ENCODE peak calls at places on chromosomes 7 and 10, in seven cellular contexts. V is hippocampal formation, P is astrocyte of the spinal cord, M is AG09309, R is kidney glomerular epithelial cell, C is AG09319, J is astrocyte of the hippocampus. K is an unnamed sample.

GRCh38 chr10:131758062-131758941 is 142.5 kb upstream of the PPP2R2D start:
- DNase-seq in P (no peak), M (no peak), R (no peak), V (no peak), C (no peak), J (no peak), K (no peak)

GRCh38 chr7:70565723-70566122 is 566.2 kb upstream of the GALNT17 start:
- DNase-seq in J (no peak), P (no peak), M (no peak), V (no peak), R (no peak), C (no peak), K (no peak)

GRCh38 chr10:50600286-50600685 is 23.5 kb downstream of the SGMS1 start:
- DNase-seq in J (no peak), M (no peak), V (no peak), R (no peak), P (no peak), C (no peak), K (no peak)

GRCh38 chr10:103416436-103417147 is 20.2 kb downstream of the PDCD11 start:
- DNase-seq in M (peak; percentile 38), J (peak; percentile 71), V (peak; percentile 4), C (peak; percentile 39), R (no peak), P (peak; percentile 50), K (peak; percentile 59)

GRCh38 chr10:31923389-31923788 is 5.2 kb downstream of the ARHGAP12 start:
- DNase-seq in M (no peak), R (no peak), J (no peak), C (no peak), P (no peak), V (no peak), K (no peak)

GRCh38 chr7:72098812-72099211 is 313.3 kb downstream of the CALN1 start:
- DNase-seq in J (peak; percentile 8), M (peak; percentile 58), R (no peak), C (peak; percentile 32), V (no peak), P (no peak), K (no peak)

GRCh38 chr10:129048513-129048912 is 418.5 kb upstream of the MGMT start:
- DNase-seq in P (no peak), J (no peak), C (no peak), R (peak; percentile 70), V (no peak), M (no peak), K (no peak)

GRCh38 chr7:119377-120163 is 72.8 kb upstream of the FAM20C start:
- DNase-seq in P (peak; percentile 27), V (no peak), C (no peak), J (no peak), M (no peak), R (no peak), K (no peak)

GRCh38 chr7:131105294-131105802 is 222.3 kb upstream of the MKLN1 start:
- DNase-seq in R (no peak), M (no peak), C (no peak), V (no peak), P (peak; percentile 12), J (no peak), K (peak; percentile 3)

GRCh38 chr7:155807013-155807804 is 5.1 kb downstream of the SHH start:
- DNase-seq in V (no peak), P (no peak), C (no peak), R (no peak), M (no peak), J (no peak), K (no peak)

GRCh38 chr10:102167861-102168260 is 15.7 kb downstream of the NOLC1 start:
- DNase-seq in R (no peak), M (peak; percentile 47), C (peak; percentile 64), P (no peak), V (no peak), J (no peak), K (no peak)

GRCh38 chr7:70446448-70447143 is 685.3 kb upstream of the GALNT17 start:
- DNase-seq in C (no peak), R (no peak), P (no peak), V (no peak), M (no peak), J (no peak), K (no peak)

GRCh38 chr7:100010901-100011300 is 4.5 kb upstream of the ZKSCAN1 start:
- DNase-seq in M (no peak), V (no peak), R (no peak), J (no peak), P (no peak), C (no peak), K (no peak)

GRCh38 chr10:5576780-5577472 is 52.2 kb downstream of the CALML3 start:
- DNase-seq in J (no peak), M (no peak), V (no peak), R (no peak), C (no peak), P (no peak), K (no peak)

GRCh38 chr7:1219516-1219915 is 13.2 kb upstream of the UNCX start:
- DNase-seq in C (no peak), M (no peak), V (no peak), R (no peak), P (no peak), J (no peak), K (no peak)

GRCh38 chr7:22109761-22110160 is 164.1 kb upstream of the CDCA7L start:
- DNase-seq in P (no peak), M (no peak), R (no peak), J (peak; percentile 42), V (peak; percentile 55), C (no peak), K (no peak)

GRCh38 chr10:119370046-119370770 is 162.8 kb downstream of the GRK5 start:
- DNase-seq in V (no peak), R (no peak), P (peak; percentile 70), J (peak; percentile 48), C (peak; percentile 84), M (peak; percentile 41), K (no peak)

GRCh38 chr10:15123749-15124184 is 26.6 kb downstream of the RPP38 start:
- DNase-seq in P (peak; percentile 54), V (no peak), C (no peak), M (peak; percentile 88), J (peak; percentile 63), R (no peak), K (peak; percentile 77)

GRCh38 chr10:30445716-30446115 is 11.7 kb downstream of the MAP3K8 start:
- DNase-seq in C (no peak), R (no peak), P (peak; percentile 69), V (no peak), M (peak; percentile 87), J (peak; percentile 29), K (peak; percentile 55)

GRCh38 chr7:42560866-42561265 is 323.9 kb upstream of the GLI3 start:
- DNase-seq in M (no peak), J (no peak), R (no peak), V (no peak), P (no peak), C (no peak), K (no peak)

GRCh38 chr7:86130268-86130667 is 513.4 kb upstream of the GRM3 start:
- DNase-seq in J (no peak), V (no peak), C (no peak), P (no peak), R (no peak), M (no peak), K (no peak)

GRCh38 chr7:41886257-41886905 is 183.5 kb upstream of the INHBA start:
- DNase-seq in C (peak; percentile 44), J (peak; percentile 83), V (no peak), R (no peak), M (peak; percentile 91), P (peak; percentile 97), K (peak; percentile 84)

GRCh38 chr7:5143935-5144903 is 45.8 kb upstream of the WIPI2 start:
- DNase-seq in R (no peak), P (no peak), J (no peak), M (no peak), C (no peak), V (peak; percentile 4), K (no peak)

GRCh38 chr7:150968698-150969482 is 9.2 kb downstream of the KCNH2 start:
- DNase-seq in R (no peak), P (no peak), J (no peak), M (no peak), C (no peak), V (no peak), K (no peak)

GRCh38 chr10:86204421-86205045 is 162.1 kb downstream of the GRID1 start:
- DNase-seq in M (no peak), P (no peak), J (no peak), C (no peak), V (no peak), R (no peak), K (no peak)

GRCh38 chr10:84540617-84541288 is 212.4 kb downstream of the CCSER2 start:
- DNase-seq in C (peak; percentile 15), J (peak; percentile 88), R (peak; percentile 40), P (peak; percentile 73), M (no peak), V (peak; percentile 20), K (peak; percentile 39)

GRCh38 chr10:124742418-124743187 is 1.6 kb downstream of the FAM53B start:
- DNase-seq in V (peak; percentile 47), J (peak; percentile 65), R (no peak), M (no peak), P (no peak), C (no peak), K (no peak)

GRCh38 chr10:125494631-125495239 is 188.2 kb downstream of the TEX36 start:
- DNase-seq in C (no peak), M (no peak), J (no peak), R (no peak), V (no peak), P (no peak), K (no peak)

GRCh38 chr7:100433276-100433591 is 3.1 kb downstream of the PPP1R35 start:
- DNase-seq in C (no peak), R (no peak), P (no peak), M (no peak), J (no peak), V (no peak), K (no peak)

GRCh38 chr7:47578581-47579270 is 3.2 kb downstream of the TNS3 start:
- DNase-seq in M (peak; percentile 86), V (no peak), J (peak; percentile 70), C (no peak), P (peak; percentile 60), R (no peak), K (peak; percentile 83)

GRCh38 chr7:65926588-65926987 is 53.7 kb downstream of the VKORC1L1 start:
- DNase-seq in M (no peak), R (no peak), J (no peak), V (no peak), C (no peak), P (no peak), K (no peak)

K was measured in A172.